ENCODE peak calls at places on chromosomes 2 and 18, in four cellular contexts. F is COR-L47, U is NCI-H1092, T is astrocyte of the spinal cord. W is an unnamed sample.

GRCh38 chr18:3332376-3332775 is 70.4 kb downstream of the MYL12B start:
- DNase-seq in F (no peak), U (no peak), T (no peak), W (no peak)

GRCh38 chr2:170530284-170530745 is 184.8 kb upstream of the SP5 start:
- DNase-seq in F (peak), U (peak), T (peak), W (no peak)

GRCh38 chr2:26088038-26088643 is 54.3 kb downstream of the RAB10 start:
- DNase-seq in F (peak), U (no peak), T (peak), W (no peak)

GRCh38 chr2:177724398-177725287 is 332.1 kb downstream of the AGPS start:
- DNase-seq in F (peak), U (peak), T (peak), W (peak)

GRCh38 chr2:189542145-189542882 is 38.3 kb downstream of the SLC40A1 start:
- DNase-seq in F (no peak), U (no peak), T (no peak), W (no peak)

GRCh38 chr18:58321986-58322385 is 278.0 kb downstream of the NEDD4L start:
- DNase-seq in F (peak), U (peak), T (peak), W (peak)

GRCh38 chr2:67322361-67323001 is 74.7 kb upstream of the ETAA1 start:
- DNase-seq in F (peak), U (no peak), T (peak), W (no peak)

GRCh38 chr2:191376981-191377629 is 131.9 kb downstream of the MYO1B start:
- DNase-seq in F (no peak), U (no peak), T (peak), W (no peak)

GRCh38 chr2:179655627-179656026 is 205.8 kb downstream of the ZNF385B start:
- DNase-seq in F (no peak), U (no peak), T (peak), W (no peak)

GRCh38 chr2:37782721-37783438 is 111.4 kb upstream of the CDC42EP3 start:
- DNase-seq in F (peak), U (peak), T (no peak), W (no peak)

GRCh38 chr2:232264081-232264480 is 114.5 kb upstream of the ALPP start:
- DNase-seq in F (no peak), U (no peak), T (no peak), W (no peak)

GRCh38 chr2:157875720-157876065 is 437 bp downstream of the ACVR1 start:
- DNase-seq in F (no peak), U (no peak), T (peak), W (peak)

GRCh38 chr2:98376996-98377395 is 30.7 kb downstream of the CNGA3 start:
- DNase-seq in F (no peak), U (peak), T (no peak), W (no peak)

GRCh38 chr2:287471-287885 is 413 bp downstream of the ALKAL2 start:
- DNase-seq in F (no peak), U (no peak), T (peak), W (no peak)

GRCh38 chr18:66993492-66993891 is 389.6 kb upstream of the CDH19 start:
- DNase-seq in F (no peak), U (no peak), T (no peak), W (no peak)

W was measured in activated effector memory CD4-positive, alpha-beta T cell treated with anti-CD3 and anti-CD28 coated beads, Interleukin-2, amount 50 U/mL, for 16 hours.